ENCODE peak calls at places on chromosomes 2 and 18, in eight cellular contexts. Q is mucosa of gallbladder; V is fibroblast of lung; H is substantia nigra; U is iris pigment epithelial cell; N is effector memory CD4-positive, alpha-beta T cell; C is skeletal muscle cell; M is kidney epithelial cell. F is an unnamed sample.

GRCh38 chr2:50385361-50385760 is 646.6 kb downstream of the NRXN1 start:
- DNase-seq in C (no peak), Q (no peak), V (no peak), H (no peak), U (no peak), N (no peak), M (no peak), F (no peak)

GRCh38 chr18:56269958-56270357 is 368.4 kb downstream of the TXNL1 start:
- DNase-seq in H (no peak), N (no peak), Q (no peak), C (no peak), V (peak), U (peak), M (no peak), F (no peak)

GRCh38 chr2:43623052-43623451 is 14.0 kb upstream of the PLEKHH2 start:
- DNase-seq in M (no peak), U (no peak), H (no peak), N (no peak), C (no peak), V (no peak), Q (peak), F (no peak)

GRCh38 chr2:235264121-235264493 is 229.7 kb upstream of the AGAP1 start:
- DNase-seq in N (no peak), H (no peak), Q (no peak), C (no peak), U (no peak), V (no peak), M (no peak), F (no peak)

GRCh38 chr2:234981197-234982095 is 29.6 kb downstream of the SH3BP4 start:
- DNase-seq in Q (peak), N (no peak), V (peak), M (peak), C (peak), U (peak), H (no peak), F (no peak)

GRCh38 chr2:29317077-29317517 is 201.9 kb downstream of the CLIP4 start:
- DNase-seq in U (peak), H (peak), C (no peak), N (no peak), M (no peak), Q (peak), V (peak), F (no peak)

GRCh38 chr2:195304310-195304709 is 352.7 kb upstream of the SLC39A10 start:
- DNase-seq in U (peak), M (no peak), C (no peak), N (no peak), Q (no peak), V (peak), H (no peak), F (no peak)

GRCh38 chr18:76463358-76463757 is 31.7 kb downstream of the ZNF516 start:
- DNase-seq in Q (no peak), U (no peak), M (no peak), C (no peak), H (no peak), N (no peak), V (no peak), F (no peak)

GRCh38 chr2:234388591-234388990 is 108.3 kb downstream of the ARL4C start:
- DNase-seq in H (no peak), V (no peak), M (no peak), N (no peak), U (peak), Q (no peak), C (no peak), F (no peak)

GRCh38 chr2:172709566-172710291 is 25.9 kb upstream of the RAPGEF4 start:
- DNase-seq in M (no peak), Q (no peak), U (no peak), C (no peak), V (no peak), H (no peak), N (no peak), F (no peak)

GRCh38 chr18:54250846-54251251 is 18.5 kb upstream of the POLI start:
- DNase-seq in U (no peak), N (no peak), Q (no peak), V (no peak), H (no peak), M (no peak), C (no peak), F (no peak)

GRCh38 chr18:76589866-76590265 is 94.8 kb upstream of the ZNF516 start:
- DNase-seq in V (no peak), C (no peak), Q (no peak), N (no peak), U (no peak), M (no peak), H (no peak), F (no peak)

GRCh38 chr2:181123798-181124217 is 143.4 kb downstream of the UBE2E3 start:
- DNase-seq in C (no peak), Q (no peak), H (no peak), V (peak), M (no peak), U (peak), N (peak), F (peak)

F was measured in T-helper 1 cell.